ENCODE peak calls at places on chromosomes 1 and 21, in eight cellular contexts. Y is hepatocyte, D is stomach, O is mammary epithelial cell, F is heart left ventricle, M is OCI-LY7, R is IMR-90, U is left ventricle myocardium inferior. B is an unnamed sample.

GRCh38 chr1:155485222-155485621 is 77.4 kb downstream of the ASH1L start:
- DNase-seq in F (no peak), D (no peak), M (no peak), R (no peak), Y (no peak), O (no peak), U (no peak), B (no peak)

GRCh38 chr1:54884135-54884586 is 2.8 kb downstream of the DHCR24 start:
- DNase-seq in U (no peak), R (peak; percentile 79), Y (no peak), D (no peak), O (no peak), M (no peak), F (no peak), B (no peak)

GRCh38 chr1:9406111-9406510 is 113.4 kb downstream of the SPSB1 start:
- DNase-seq in F (no peak), Y (no peak), D (no peak), M (peak; percentile 85), R (no peak), U (no peak), O (no peak), B (no peak)

GRCh38 chr1:84598846-84599741 is 24.9 kb upstream of the CTBS start:
- DNase-seq in Y (no peak), U (no peak), O (peak; percentile 85), R (peak; percentile 90), D (no peak), M (peak; percentile 15), F (no peak), B (no peak)

GRCh38 chr1:155173478-155174333 is at the start of gene TRIM46:
- DNase-seq in R (peak; percentile 34), M (peak; percentile 72), D (peak; percentile 25), F (no peak), U (no peak), O (no peak), Y (peak; percentile 48), B (no peak)

GRCh38 chr1:200779326-200779725 is 40.6 kb downstream of the CAMSAP2 start:
- DNase-seq in U (no peak), Y (no peak), D (no peak), M (no peak), F (no peak), O (no peak), R (no peak), B (no peak)

GRCh38 chr1:57966751-57967406 is 543.0 kb upstream of the DAB1 start:
- DNase-seq in U (peak; percentile 15), F (no peak), Y (peak; percentile 57), O (peak; percentile 58), D (no peak), R (no peak), M (no peak), B (peak; percentile 36)

GRCh38 chr1:240399381-240399780 is 212.6 kb downstream of the GREM2 start:
- DNase-seq in M (no peak), F (no peak), O (no peak), Y (peak; percentile 81), D (no peak), U (no peak), R (peak; percentile 95), B (no peak)

GRCh38 chr1:185244015-185244747 is 72.9 kb downstream of the IVNS1ABP start:
- DNase-seq in M (no peak), U (no peak), F (no peak), O (peak; percentile 85), Y (no peak), R (peak; percentile 94), D (no peak), B (no peak)

GRCh38 chr1:117562581-117563491 is 43.0 kb upstream of the TENT5C start:
- DNase-seq in U (no peak), F (no peak), O (no peak), R (no peak), D (peak; percentile 80), M (no peak), Y (no peak), B (peak; percentile 48)

GRCh38 chr1:236604218-236605029 is at the start of gene HEATR1:
- DNase-seq in R (peak; percentile 96), F (peak; percentile 95), D (peak; percentile 94), U (peak; percentile 94), Y (peak; percentile 96), M (peak; percentile 91), O (peak; percentile 92), B (peak; percentile 94)

GRCh38 chr21:46599251-46599572 is 5.7 kb downstream of the S100B start:
- DNase-seq in D (no peak), F (no peak), R (peak; percentile 92), Y (peak; percentile 79), O (no peak), M (no peak), U (no peak), B (peak; percentile 13)

GRCh38 chr1:239742416-239743109 is 349.1 kb upstream of the FMN2 start:
- DNase-seq in Y (no peak), M (no peak), O (no peak), U (no peak), R (no peak), F (no peak), D (no peak), B (no peak)

GRCh38 chr1:151760597-151761385 is 2.5 kb downstream of the MRPL9 start:
- DNase-seq in F (no peak), D (no peak), U (no peak), R (no peak), M (no peak), Y (no peak), O (peak; percentile 17), B (no peak)

GRCh38 chr1:200290010-200290685 is 119.7 kb downstream of the ZNF281 start:
- DNase-seq in D (no peak), R (no peak), U (no peak), O (no peak), M (peak; percentile 53), F (no peak), Y (no peak), B (peak; percentile 45)

GRCh38 chr1:154391086-154391770 is 13.9 kb upstream of the IL6R start:
- DNase-seq in F (no peak), R (no peak), D (no peak), U (no peak), O (peak; percentile 70), Y (no peak), M (no peak), B (no peak)

GRCh38 chr1:26677306-26678115 is 18.3 kb upstream of the ARID1A start:
- DNase-seq in D (peak; percentile 94), U (peak; percentile 62), Y (peak; percentile 93), F (peak; percentile 82), O (peak; percentile 91), M (peak; percentile 82), R (peak; percentile 64), B (peak; percentile 84)

GRCh38 chr1:31936278-31936965 is 1.7 kb downstream of the PTP4A2 start:
- DNase-seq in Y (peak; percentile 26), R (peak; percentile 37), F (no peak), M (peak; percentile 56), O (peak; percentile 38), U (no peak), D (no peak), B (no peak)

GRCh38 chr21:42220138-42220701 is 1.3 kb downstream of the ABCG1 start:
- DNase-seq in D (peak; percentile 69), U (peak; percentile 46), M (peak; percentile 89), Y (peak; percentile 92), O (peak; percentile 77), R (peak; percentile 82), F (no peak), B (no peak)

GRCh38 chr1:205578780-205579571 is 52.8 kb downstream of the ELK4 start:
- DNase-seq in D (no peak), M (no peak), Y (no peak), U (no peak), O (peak; percentile 38), F (no peak), R (no peak), B (peak; percentile 17)

DNA sequence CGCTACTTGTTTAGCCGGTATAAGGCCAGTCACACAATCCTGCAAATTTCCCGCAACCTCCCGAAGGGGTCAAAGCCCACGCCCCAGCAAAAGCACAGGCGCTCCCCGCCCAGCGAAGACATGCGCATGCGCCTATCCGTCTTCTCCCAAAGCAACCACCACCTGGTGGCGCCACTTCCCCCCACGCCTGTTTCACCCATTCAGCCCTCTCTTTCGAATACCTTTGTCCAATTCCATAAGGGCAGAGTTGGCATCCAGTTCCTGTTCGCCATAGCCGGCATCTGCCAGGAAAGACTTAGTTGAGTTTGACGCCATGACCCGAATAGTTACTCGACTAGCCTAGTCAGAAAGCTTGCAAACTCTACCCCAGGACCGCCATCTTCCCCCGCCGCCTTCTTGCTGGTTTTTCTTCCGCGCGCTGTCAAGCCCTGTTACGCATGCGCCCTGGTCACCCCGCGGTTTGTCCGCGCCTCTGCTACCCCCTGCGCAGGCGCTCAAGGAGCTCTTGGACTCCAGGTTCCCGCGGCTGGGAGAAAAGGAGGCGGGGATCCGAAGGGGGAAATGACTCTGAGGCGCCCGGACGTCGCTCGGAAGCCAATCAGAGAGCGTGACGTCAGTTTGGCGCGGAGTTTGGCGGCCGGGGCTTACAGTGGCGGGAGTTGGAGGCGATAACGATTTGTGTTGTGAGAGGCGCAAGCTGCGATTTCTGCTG is at the start of the genes DTL and INTS7:
- DNase-seq in D (peak; percentile 99), O (peak; percentile 99), M (peak; percentile 100), U (peak; percentile 99), Y (peak; percentile 100), R (peak; percentile 99), F (peak; percentile 99), B (peak; percentile 98)
- H3K4me1 ChIP-seq in D (peaks cover 59% of the 10 kb centered on the region), O (peaks cover 30% of the 10 kb centered on the region), M (peaks cover 63% of the 10 kb centered on the region), U (peaks cover 38% of the 10 kb centered on the region), Y (peaks cover 16% of the 10 kb centered on the region), R (peaks cover 10% of the 10 kb centered on the region), F (no peaks in the 10 kb centered on the region), B (no peaks in the 10 kb centered on the region)

GRCh38 chr21:45388611-45389296 is 16.2 kb upstream of the COL18A1 start:
- DNase-seq in O (no peak), R (no peak), F (peak; percentile 8), U (peak; percentile 8), Y (no peak), M (no peak), D (no peak), B (peak; percentile 17)
- TF ChIP-seq CTCF in O (no peak), R (no peak), F (no peak), U (no peak), Y (no peak), M (no peak), D (no peak), B (no peak)

GRCh38 chr1:190747643-190748186 is 270.1 kb upstream of the BRINP3 start:
- DNase-seq in R (peak; percentile 72), F (no peak), U (no peak), O (no peak), M (no peak), D (no peak), Y (no peak), B (no peak)
- H3K4me3 ChIP-seq in R (no peak overlapping the region), F (no peak overlapping the region), U (no peak overlapping the region), O (no peak overlapping the region), M (no peak overlapping the region), D (no peak overlapping the region), Y (no peak overlapping the region), B (no peak overlapping the region)

DNA sequence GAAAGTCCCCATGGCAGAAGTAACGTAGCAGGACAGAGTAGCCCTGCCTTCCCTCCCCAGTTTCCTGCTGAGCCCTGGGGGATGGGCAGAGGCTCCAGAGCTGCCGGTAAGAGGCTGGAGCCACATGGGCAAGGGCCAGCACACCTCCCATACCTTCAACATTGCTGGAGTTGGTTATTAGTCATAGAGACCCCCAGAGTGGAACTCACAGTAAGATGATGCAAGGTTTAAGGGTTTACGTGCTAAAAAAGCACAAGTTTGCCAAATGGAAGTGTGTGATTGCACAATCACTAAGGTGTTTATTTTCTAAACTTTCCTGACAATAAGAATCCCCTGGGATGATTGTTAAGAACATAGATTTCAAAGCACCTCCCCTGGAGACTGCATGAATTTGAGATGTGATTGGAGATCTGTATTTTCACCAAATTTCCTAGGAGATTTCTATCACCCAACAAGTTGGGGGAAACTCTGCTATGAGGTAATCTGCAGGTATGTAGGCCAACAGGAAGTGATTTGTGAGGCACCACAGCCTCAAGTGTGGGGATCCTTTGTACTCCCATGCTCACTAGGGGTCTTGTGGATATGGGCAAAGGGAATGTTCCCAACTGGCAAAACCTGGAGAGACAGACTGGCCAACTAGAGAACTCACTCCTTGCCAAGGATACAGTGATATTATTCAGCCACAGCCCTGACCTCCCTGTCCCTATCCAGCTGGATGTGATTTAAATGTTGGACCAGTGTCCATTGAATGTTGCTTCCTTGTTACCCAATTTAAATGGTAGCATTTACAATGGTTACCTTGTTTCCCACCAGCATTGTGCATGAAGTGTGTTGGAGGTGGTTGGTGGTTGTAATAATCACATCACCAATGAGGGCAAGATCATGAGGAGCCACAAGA is 37.1 kb upstream of the CSF1 start:
- DNase-seq in Y (no peak), O (peak; percentile 36), F (no peak), U (no peak), R (peak; percentile 29), D (no peak), M (no peak), B (no peak)
- H3K4me1 ChIP-seq in Y (peaks cover 11% of the 10 kb centered on the region), O (peaks cover 36% of the 10 kb centered on the region), F (no peaks in the 10 kb centered on the region), U (peaks cover 49% of the 10 kb centered on the region), R (peaks cover 36% of the 10 kb centered on the region), D (peaks cover 30% of the 10 kb centered on the region), M (no peaks in the 10 kb centered on the region), B (peaks cover 24% of the 10 kb centered on the region)

B was measured in Caco-2.